ENCODE peak calls at places on chromosomes 7 and 10, in seven cellular contexts. J is amniotic stem cell; L is G401; C is stimulated activated CD8-positive, alpha-beta memory T cell treated with anti-CD3 and anti-CD28 coated beads, Interleukin-7, amount 100 ng/mL, for 1 hour; S is AG08395; X is naive thymus-derived CD4-positive, alpha-beta T cell; Z is activated naive CD4-positive, alpha-beta T cell treated with anti-CD3 and anti-CD28 coated beads, Interleukin-2, amount 10 ng/mL, durations not matched to agents 7 days and 5 days. T is an unnamed sample.

GRCh38 chr7:73622909-73623797 is 1.2 kb downstream of the MLXIPL start:
- DNase-seq in J (no peak), L (no peak), C (no peak), S (no peak), X (no peak), Z (no peak), T (no peak)

GRCh38 chr10:131896403-131896802 is 4.4 kb upstream of the PPP2R2D start:
- DNase-seq in J (no peak), L (no peak), C (no peak), S (no peak), X (no peak), Z (peak), T (no peak)

GRCh38 chr7:106476751-106477150 is 184.2 kb downstream of the CCDC71L start:
- DNase-seq in J (no peak), L (no peak), C (no peak), S (no peak), X (no peak), Z (no peak), T (no peak)

GRCh38 chr7:151402029-151402835 is 7.6 kb downstream of the WDR86 start:
- DNase-seq in J (no peak), L (no peak), C (no peak), S (no peak), X (no peak), Z (no peak), T (no peak)

GRCh38 chr7:15104411-15105092 is 202.0 kb upstream of the DGKB start:
- DNase-seq in J (no peak), L (no peak), C (no peak), S (no peak), X (no peak), Z (no peak), T (no peak)

GRCh38 chr10:120727001-120727400 is 124.2 kb upstream of the WDR11 start:
- DNase-seq in J (no peak), L (no peak), C (no peak), S (no peak), X (no peak), Z (no peak), T (no peak)

GRCh38 chr7:30778246-30779025 is 7.2 kb downstream of the MINDY4 start:
- DNase-seq in J (peak), L (no peak), C (no peak), S (no peak), X (no peak), Z (no peak), T (peak)

GRCh38 chr7:17560516-17560915 is 262.1 kb downstream of the AHR start:
- DNase-seq in J (no peak), L (no peak), C (no peak), S (no peak), X (no peak), Z (no peak), T (no peak)

GRCh38 chr7:100812729-100813128 is 14.6 kb downstream of the EPHB4 start:
- DNase-seq in J (no peak), L (no peak), C (no peak), S (no peak), X (no peak), Z (no peak), T (no peak)

GRCh38 chr10:76411719-76412435 is 980.5 kb downstream of the LRMDA start:
- DNase-seq in J (no peak), L (peak), C (no peak), S (peak), X (no peak), Z (no peak), T (no peak)

T was measured in HFF-Myc.